ENCODE peak calls at places on chromosomes 7 and 10, in four cellular contexts. G is SK-N-SH, R is foreskin keratinocyte, M is astrocyte. S is an unnamed sample.

GRCh38 chr10:75400769-75401568 is 595 bp downstream of the ZNF503 start:
- DNase-seq in R (peak; percentile 5), G (peak; percentile 78), M (no peak), S (peak; percentile 26)

GRCh38 chr10:11146402-11147171 is 128.9 kb downstream of the CELF2 start:
- DNase-seq in M (peak; percentile 57), R (no peak), G (peak; percentile 37), S (no peak)

GRCh38 chr10:70078329-70078728 is 25.7 kb downstream of the MACROH2A2 start:
- DNase-seq in M (no peak), R (peak; percentile 30), G (no peak), S (no peak)

GRCh38 chr7:108461855-108462254 is 5.6 kb upstream of the NRCAM start:
- DNase-seq in G (peak; percentile 73), R (no peak), M (no peak), S (peak; percentile 31)

GRCh38 chr7:150428671-150429451 is 21.6 kb upstream of the GIMAP8 start:
- DNase-seq in R (no peak), M (peak; percentile 85), G (no peak), S (peak; percentile 94)

GRCh38 chr7:30989824-30990140 is 26.0 kb downstream of the GHRHR start:
- DNase-seq in M (no peak), G (peak; percentile 37), R (no peak), S (no peak)

GRCh38 chr10:101110856-101111523 is 20.1 kb upstream of the TLX1 start:
- DNase-seq in G (no peak), R (no peak), M (no peak), S (no peak)

GRCh38 chr10:62637249-62638061 is 167.1 kb upstream of the ADO start:
- DNase-seq in G (no peak), R (peak; percentile 61), M (peak; percentile 41), S (peak; percentile 29)

GRCh38 chr10:102627141-102627445 is 17.2 kb upstream of the TRIM8 start:
- DNase-seq in R (no peak), M (no peak), G (no peak), S (no peak)

GRCh38 chr10:102627446-102628293 is 16.6 kb upstream of the TRIM8 start:
- DNase-seq in G (peak; percentile 71), M (peak; percentile 57), R (no peak), S (peak; percentile 74)

GRCh38 chr10:102629661-102630614 is 14.3 kb upstream of the TRIM8 start:
- DNase-seq in M (peak; percentile 92), R (no peak), G (no peak), S (peak; percentile 91)

GRCh38 chr10:102630663-102631062 is 13.6 kb upstream of the TRIM8 start:
- DNase-seq in G (no peak), R (no peak), M (no peak), S (no peak)

GRCh38 chr10:102628451-102628911 is 15.8 kb upstream of the TRIM8 start:
- DNase-seq in G (peak; percentile 89), R (no peak), M (no peak), S (no peak)
- TF ChIP-seq CTCF in G (peak; percentile 34), R (no peak), M (no peak), S (peak; percentile 16)

GRCh38 chr7:157136372-157136771 is 2.4 kb upstream of the UBE3C start:
- DNase-seq in R (peak; percentile 71), G (no peak), M (peak; percentile 78), S (peak; percentile 76)
- TF ChIP-seq CTCF in R (peak; percentile 69), G (peak; percentile 54), M (no peak), S (peak; percentile 54)

DNA sequence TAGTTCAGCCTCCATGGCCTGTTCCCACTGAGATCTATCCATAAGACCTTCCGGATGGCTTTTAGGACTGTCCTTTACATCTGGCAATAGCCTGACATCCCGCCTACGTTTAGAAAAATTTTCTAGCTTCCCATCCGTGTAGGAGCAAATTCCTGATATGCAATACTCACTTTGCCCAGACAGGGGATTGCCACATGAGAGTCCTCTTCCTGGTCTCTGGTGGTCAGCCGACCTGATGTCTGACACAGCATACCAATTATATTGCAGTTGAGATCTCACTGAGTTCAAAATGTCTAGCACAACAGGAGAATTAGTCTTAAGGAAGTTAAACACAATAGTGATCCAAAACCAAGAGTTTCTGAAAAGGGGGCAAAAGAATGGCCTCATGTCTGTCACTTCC is 9.4 kb upstream of the ETV1 start:
- DNase-seq in R (no peak), G (no peak), M (no peak), S (no peak)
- TF ChIP-seq CTCF in R (no peak), G (no peak), M (no peak), S (no peak)

GRCh38 chr7:116862234-116863167 is at the start of gene CAPZA2:
- DNase-seq in R (peak; percentile 54), M (peak; percentile 69), G (peak; percentile 100), S (peak; percentile 89)
- TF ChIP-seq CTCF in R (peak; percentile 43), M (no peak), G (peak; percentile 35), S (peak; percentile 22)

DNA sequence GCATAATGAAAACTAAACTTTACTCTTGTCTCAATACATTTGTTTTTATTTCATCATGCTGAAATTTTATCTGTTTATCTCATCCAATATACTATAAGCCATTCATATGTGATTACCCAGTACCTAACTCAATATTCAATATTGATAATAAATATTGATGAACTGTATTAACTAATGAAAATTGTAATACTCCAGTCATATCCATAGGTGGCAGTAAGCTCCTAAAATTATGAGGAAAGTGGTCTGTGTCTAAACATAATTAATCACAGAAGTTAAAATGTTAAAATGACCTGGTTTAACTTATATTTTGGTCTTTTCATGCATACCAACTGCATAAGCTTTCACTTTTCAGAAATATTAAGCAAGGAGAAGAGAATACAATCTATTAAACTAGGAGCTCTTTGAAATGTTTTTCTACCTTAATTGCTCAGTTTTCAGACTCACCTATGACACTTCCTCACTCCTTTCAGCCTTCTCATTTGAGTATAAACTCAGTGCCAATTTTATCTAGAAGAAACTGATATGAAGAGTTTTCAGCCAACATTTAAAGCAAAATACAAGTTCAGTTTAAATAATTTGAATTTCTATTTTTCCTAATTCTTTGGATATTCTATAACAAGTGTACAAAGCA is 30.5 kb upstream of the VWDE start:
- DNase-seq in R (no peak), M (no peak), G (peak; percentile 29), S (no peak)
- TF ChIP-seq CTCF in R (peak; percentile 64), M (peak; percentile 42), G (peak; percentile 82), S (peak; percentile 39)

GRCh38 chr10:119166111-119166500 is 592 bp upstream of the SFXN4 start:
- DNase-seq in G (no peak), R (no peak), M (no peak), S (no peak)
- TF ChIP-seq CTCF in G (no peak), R (no peak), M (no peak), S (no peak)

S was measured in AG10803.